ENCODE peak calls at places on chromosomes 13 and 19, in five cellular contexts. U is pancreas, L is cardiac muscle cell, N is psoas muscle, P is neural progenitor cell. M is an unnamed sample.

GRCh38 chr13:111908981-111909380 is 158.0 kb upstream of the SOX1 start:
- DNase-seq in U (no peak), L (no peak), N (no peak), P (no peak), M (no peak)

GRCh38 chr13:48561461-48562224 is 28.8 kb upstream of the RCBTB2 start:
- DNase-seq in U (no peak), L (no peak), N (no peak), P (no peak), M (no peak)

GRCh38 chr13:30835442-30835841 is 70.6 kb upstream of the MEDAG start:
- DNase-seq in U (no peak), L (peak; percentile 51), N (no peak), P (no peak), M (peak; percentile 75)

GRCh38 chr13:50651916-50652315 is 191.6 kb downstream of the DLEU7 start:
- DNase-seq in U (no peak), L (no peak), N (no peak), P (no peak), M (no peak)

GRCh38 chr19:33499248-33499647 is 22.3 kb downstream of the PEPD start:
- DNase-seq in U (no peak), L (no peak), N (no peak), P (no peak), M (no peak)

GRCh38 chr19:11142528-11143171 is 12.9 kb downstream of the SPC24 start:
- DNase-seq in U (peak; percentile 86), L (peak; percentile 98), N (peak; percentile 93), P (peak; percentile 78), M (peak; percentile 96)

GRCh38 chr13:80341098-80341701 is at the start of gene SPRY2:
- DNase-seq in U (peak; percentile 93), L (peak; percentile 98), N (peak; percentile 95), P (peak; percentile 97), M (peak; percentile 97)

GRCh38 chr19:33795370-33796163 is 1.1 kb upstream of the KCTD15 start:
- DNase-seq in U (peak; percentile 85), L (peak; percentile 96), N (peak; percentile 80), P (peak; percentile 97), M (peak; percentile 94)

GRCh38 chr13:23619073-23619855 is 49.1 kb downstream of the TNFRSF19 start:
- DNase-seq in U (no peak), L (no peak), N (no peak), P (no peak), M (no peak)

GRCh38 chr19:34274284-34274826 is 20.0 kb downstream of the GARRE1 start:
- DNase-seq in U (no peak), L (peak; percentile 51), N (no peak), P (no peak), M (no peak)

GRCh38 chr19:14476663-14477401 is 1.7 kb upstream of the PTGER1 start:
- DNase-seq in U (no peak), L (peak; percentile 92), N (peak; percentile 49), P (no peak), M (peak; percentile 66)

GRCh38 chr13:101869553-101869952 is 417.1 kb downstream of the ITGBL1 start:
- DNase-seq in U (no peak), L (no peak), N (no peak), P (no peak), M (no peak)

GRCh38 chr13:33543089-33543459 is 257.5 kb upstream of the STARD13 start:
- DNase-seq in U (no peak), L (no peak), N (no peak), P (no peak), M (no peak)

GRCh38 chr13:49938921-49939320 is 2.8 kb upstream of the SPRYD7 start:
- DNase-seq in U (peak; percentile 54), L (no peak), N (no peak), P (no peak), M (peak; percentile 69)

GRCh38 chr13:59445812-59446211 is 717.9 kb downstream of the DIAPH3 start:
- DNase-seq in U (no peak), L (no peak), N (no peak), P (no peak), M (no peak)

GRCh38 chr13:59446391-59446790 is 717.3 kb downstream of the DIAPH3 start:
- DNase-seq in U (no peak), L (no peak), N (no peak), P (no peak), M (no peak)

GRCh38 chr13:59442461-59442860 is 721.3 kb downstream of the DIAPH3 start:
- DNase-seq in U (no peak), L (no peak), N (no peak), P (no peak), M (no peak)

GRCh38 chr13:59442946-59443345 is 720.8 kb downstream of the DIAPH3 start:
- DNase-seq in U (no peak), L (peak; percentile 63), N (no peak), P (no peak), M (no peak)

GRCh38 chr13:59444210-59444857 is 719.4 kb downstream of the DIAPH3 start:
- DNase-seq in U (no peak), L (no peak), N (no peak), P (no peak), M (no peak)
- H3K27ac ChIP-seq in U (no peak overlapping the region), L (no peak overlapping the region), N (no peak overlapping the region), P (no peak overlapping the region), M (no peak overlapping the region)

GRCh38 chr19:50383852-50384684 is at the start of gene POLD1:
- DNase-seq in U (peak; percentile 99), L (peak; percentile 98), N (peak; percentile 98), P (peak; percentile 100), M (peak; percentile 100)

GRCh38 chr19:50381881-50382729 is 2.0 kb upstream of the POLD1 start:
- DNase-seq in U (peak; percentile 25), L (no peak), N (no peak), P (no peak), M (no peak)

GRCh38 chr19:50380767-50381166 is 3.4 kb upstream of the POLD1 start:
- DNase-seq in U (peak; percentile 27), L (no peak), N (no peak), P (no peak), M (no peak)

GRCh38 chr19:50384685-50385535 is 763 bp downstream of the POLD1 start:
- DNase-seq in U (peak; percentile 25), L (peak; percentile 27), N (no peak), P (peak; percentile 46), M (no peak)

DNA sequence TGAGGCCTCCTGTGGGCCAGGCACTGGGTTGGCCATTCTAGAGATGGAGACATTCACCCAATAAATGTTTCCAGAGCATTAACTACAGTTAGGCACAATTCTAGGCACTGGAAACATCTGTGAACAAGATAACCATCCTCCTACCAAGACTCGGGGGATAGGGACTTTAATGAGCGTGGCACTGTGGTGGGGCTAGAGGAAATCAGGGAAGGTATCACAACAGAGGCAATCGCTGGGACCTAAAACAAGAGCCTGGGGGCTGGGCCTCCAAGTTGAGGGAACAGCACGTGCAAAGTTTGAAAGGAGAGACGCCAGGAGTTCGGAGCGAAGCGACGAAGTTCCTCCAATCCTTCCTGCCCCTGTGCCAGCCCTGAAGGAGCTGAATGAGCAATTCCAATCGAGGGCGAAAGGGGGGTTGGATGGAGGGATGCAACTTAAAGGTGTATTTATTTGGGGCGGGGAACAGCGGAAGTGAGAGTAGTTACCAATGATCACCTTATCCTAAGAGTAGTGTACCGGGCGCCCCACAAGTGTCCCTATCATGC is 768 bp upstream of the POLD1 start:
- DNase-seq in U (no peak), L (no peak), N (no peak), P (no peak), M (peak; percentile 43)
- H3K4me3 ChIP-seq in U (peak overlapping the region; percentile 38), L (peak overlapping the region; percentile 20), N (peak overlapping the region; percentile 74), P (peak overlapping the region; percentile 59), M (no peak overlapping the region)

GRCh38 chr13:110702089-110702488 is 3.8 kb downstream of the CARS2 start:
- DNase-seq in U (no peak), L (no peak), N (no peak), P (no peak), M (no peak)

GRCh38 chr13:110706570-110707378 is 858 bp upstream of the CARS2 start:
- DNase-seq in U (no peak), L (no peak), N (no peak), P (no peak), M (no peak)

GRCh38 chr13:110702591-110703526 is 3.1 kb downstream of the CARS2 start:
- DNase-seq in U (no peak), L (peak; percentile 18), N (peak; percentile 39), P (no peak), M (no peak)

GRCh38 chr13:110705356-110705825 is 525 bp downstream of the CARS2 start:
- DNase-seq in U (no peak), L (no peak), N (no peak), P (no peak), M (no peak)

DNA sequence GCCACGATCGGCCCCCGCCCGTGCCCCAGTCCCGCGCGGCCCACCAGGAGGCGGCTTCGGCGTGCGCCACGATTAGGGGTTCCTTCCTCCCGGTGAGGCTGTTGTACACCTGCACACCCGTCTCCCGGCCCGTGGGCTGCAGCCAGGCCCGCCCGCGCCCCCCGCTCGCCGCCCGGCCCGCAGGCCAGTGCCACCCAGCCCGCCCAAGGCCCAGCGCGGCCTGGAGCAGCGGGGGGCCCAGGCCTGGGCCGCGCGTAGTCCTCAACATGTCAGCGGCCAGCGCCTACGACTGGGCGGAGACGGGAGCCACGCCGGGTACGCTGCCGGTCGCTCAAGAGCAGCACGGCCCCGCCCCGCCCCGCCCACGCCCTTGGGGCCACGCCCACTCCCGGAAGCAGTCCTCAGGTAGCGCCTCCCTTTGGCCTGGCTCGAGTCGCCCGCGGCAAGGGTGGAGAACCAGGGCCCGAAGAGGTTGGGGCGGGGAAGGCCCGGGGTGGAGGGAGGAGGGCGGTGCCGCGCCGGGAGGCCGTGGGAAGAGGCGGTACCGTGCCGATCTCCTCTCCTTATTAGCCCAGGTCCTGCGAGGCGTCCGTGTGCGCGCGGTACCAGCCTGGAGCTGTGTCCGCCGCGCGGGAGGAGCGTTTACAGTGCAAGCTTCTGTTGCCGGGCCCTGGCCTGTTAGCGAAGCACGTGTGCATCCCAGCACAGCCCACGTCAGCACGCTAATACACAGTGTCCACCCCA is at the start of gene CARS2:
- DNase-seq in U (peak; percentile 98), L (peak; percentile 99), N (peak; percentile 96), P (peak; percentile 97), M (peak; percentile 97)
- H3K27ac ChIP-seq in U (peak within 1 kb of the TSS; percentile 69), L (peak within 1 kb of the TSS; percentile 91), N (peak within 1 kb of the TSS; percentile 88), P (no peak within 1 kb of the TSS), M (peak within 1 kb of the TSS; percentile 85)

DNA sequence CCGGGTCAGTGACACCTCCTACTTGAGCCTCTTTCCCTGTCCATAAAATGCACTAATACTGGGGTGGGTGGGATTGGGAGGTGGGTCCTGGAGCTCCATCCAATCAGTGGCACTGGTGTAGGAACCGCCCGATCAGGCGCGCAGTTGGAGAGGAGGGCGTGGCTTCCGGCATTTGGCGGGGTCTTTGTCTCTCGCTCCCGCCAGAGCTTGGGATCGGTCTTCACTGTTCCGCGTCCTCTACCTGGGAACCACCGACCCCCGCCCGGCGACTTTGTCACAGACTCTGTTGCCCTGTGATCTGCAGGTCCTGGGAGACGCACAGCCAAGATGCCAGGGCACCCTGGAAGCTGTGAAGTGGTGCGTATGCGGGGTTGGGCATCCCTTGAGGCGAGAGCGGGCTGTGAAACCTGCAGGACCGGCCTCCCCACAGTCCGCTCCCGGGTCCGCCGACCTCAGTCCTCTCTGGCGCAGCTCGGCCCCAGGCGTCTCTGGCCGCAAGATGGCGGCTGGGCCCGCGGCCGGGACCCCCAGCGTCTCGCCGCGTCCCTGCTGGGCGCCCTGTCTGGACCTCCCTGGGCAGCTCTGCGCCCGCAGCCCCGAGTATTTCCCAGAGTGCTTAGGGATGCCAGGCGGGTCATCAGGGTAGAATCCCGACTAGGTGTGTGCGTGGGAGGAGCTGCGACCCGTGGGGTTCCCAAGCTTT is 41.6 kb upstream of the ZNF730 start:
- DNase-seq in U (peak; percentile 26), L (peak; percentile 84), N (peak; percentile 45), P (peak; percentile 93), M (peak; percentile 87)
- H3K4me3 ChIP-seq in U (peak overlapping the region; percentile 40), L (peak overlapping the region; percentile 79), N (peak overlapping the region; percentile 64), P (peak overlapping the region; percentile 71), M (peak overlapping the region; percentile 90)